ENCODE peak calls at places on chromosomes 6 and 20, in eight cellular contexts. One of them, this sample, is unnamed. For H3K36me3, the result is how much of the 10 kb centered on the place peaks cover.

GRCh38 chr20:19903168-19903676 is 113.9 kb upstream of the NAA20 start:
- DNase-seq in mucosa of descending colon: peak
- DNase-seq in GM23338: peak
- DNase-seq in neuronal stem cell: no peak
- DNase-seq in HCT116: no peak
- DNase-seq in pancreas: no peak
- DNase-seq in stomach: peak
- DNase-seq in Panc1: no peak
- DNase-seq in this sample: peak

GRCh38 chr20:17449039-17449438 is 82.1 kb downstream of the BFSP1 start:
- DNase-seq in neuronal stem cell: no peak
- DNase-seq in mucosa of descending colon: no peak
- DNase-seq in GM23338: no peak
- DNase-seq in Panc1: no peak
- DNase-seq in HCT116: no peak
- DNase-seq in pancreas: no peak
- DNase-seq in stomach: no peak
- DNase-seq in this sample: no peak

GRCh38 chr20:32562495-32562911 is 22.6 kb downstream of the NOL4L start:
- DNase-seq in HCT116: no peak
- DNase-seq in stomach: no peak
- DNase-seq in GM23338: peak
- DNase-seq in Panc1: no peak
- DNase-seq in pancreas: no peak
- DNase-seq in neuronal stem cell: no peak
- DNase-seq in mucosa of descending colon: no peak
- DNase-seq in this sample: no peak

GRCh38 chr20:50673831-50674825 is 17.2 kb downstream of the RIPOR3 start:
- DNase-seq in GM23338: no peak
- DNase-seq in pancreas: no peak
- DNase-seq in Panc1: no peak
- DNase-seq in mucosa of descending colon: no peak
- DNase-seq in HCT116: no peak
- DNase-seq in stomach: no peak
- DNase-seq in neuronal stem cell: no peak
- DNase-seq in this sample: no peak

GRCh38 chr6:108171918-108172516 is 6.2 kb downstream of the NR2E1 start:
- DNase-seq in mucosa of descending colon: no peak
- DNase-seq in neuronal stem cell: no peak
- DNase-seq in stomach: no peak
- DNase-seq in Panc1: no peak
- DNase-seq in GM23338: no peak
- DNase-seq in HCT116: no peak
- DNase-seq in pancreas: no peak
- DNase-seq in this sample: no peak

GRCh38 chr20:51062065-51062464 is 39.2 kb upstream of the KCNG1 start:
- DNase-seq in GM23338: no peak
- DNase-seq in stomach: no peak
- DNase-seq in mucosa of descending colon: no peak
- DNase-seq in Panc1: no peak
- DNase-seq in neuronal stem cell: no peak
- DNase-seq in HCT116: no peak
- DNase-seq in pancreas: no peak
- DNase-seq in this sample: no peak

GRCh38 chr6:89984926-89985743 is 90.9 kb downstream of the GJA10 start:
- DNase-seq in neuronal stem cell: no peak
- DNase-seq in GM23338: no peak
- DNase-seq in mucosa of descending colon: no peak
- DNase-seq in pancreas: no peak
- DNase-seq in HCT116: no peak
- DNase-seq in Panc1: no peak
- DNase-seq in stomach: no peak
- DNase-seq in this sample: peak

GRCh38 chr6:84224251-84224650 is 3.2 kb downstream of the CEP162 start:
- DNase-seq in HCT116: no peak
- DNase-seq in pancreas: no peak
- DNase-seq in GM23338: no peak
- DNase-seq in neuronal stem cell: no peak
- DNase-seq in stomach: no peak
- DNase-seq in Panc1: no peak
- DNase-seq in mucosa of descending colon: no peak
- DNase-seq in this sample: no peak

GRCh38 chr20:31910071-31910803 is 39.8 kb downstream of the TTLL9 start:
- DNase-seq in Panc1: no peak
- DNase-seq in HCT116: no peak
- DNase-seq in pancreas: no peak
- DNase-seq in mucosa of descending colon: no peak
- DNase-seq in stomach: no peak
- DNase-seq in GM23338: no peak
- DNase-seq in neuronal stem cell: no peak
- DNase-seq in this sample: no peak

GRCh38 chr6:27865952-27866369 is 46.2 kb downstream of the OR2B2 start:
- DNase-seq in neuronal stem cell: no peak
- DNase-seq in stomach: no peak
- DNase-seq in pancreas: no peak
- DNase-seq in mucosa of descending colon: peak
- DNase-seq in GM23338: peak
- DNase-seq in HCT116: no peak
- DNase-seq in Panc1: no peak
- DNase-seq in this sample: peak

GRCh38 chr6:101114703-101115102 is 233.6 kb upstream of the ASCC3 start:
- DNase-seq in neuronal stem cell: peak
- DNase-seq in pancreas: no peak
- DNase-seq in GM23338: peak
- DNase-seq in stomach: no peak
- DNase-seq in HCT116: peak
- DNase-seq in mucosa of descending colon: no peak
- DNase-seq in Panc1: peak
- DNase-seq in this sample: peak

GRCh38 chr20:43507150-43508080 is at the start of gene L3MBTL1:
- DNase-seq in stomach: peak
- DNase-seq in neuronal stem cell: peak
- DNase-seq in pancreas: peak
- DNase-seq in GM23338: peak
- DNase-seq in mucosa of descending colon: peak
- DNase-seq in Panc1: no peak
- DNase-seq in HCT116: peak
- DNase-seq in this sample: no peak

GRCh38 chr6:77633993-77634392 is 18.8 kb upstream of the MEI4 start:
- DNase-seq in Panc1: no peak
- DNase-seq in neuronal stem cell: no peak
- DNase-seq in GM23338: no peak
- DNase-seq in stomach: no peak
- DNase-seq in pancreas: no peak
- DNase-seq in mucosa of descending colon: no peak
- DNase-seq in HCT116: no peak
- DNase-seq in this sample: no peak

GRCh38 chr6:132813173-132813856 is 1.1 kb upstream of the RPS12 start:
- DNase-seq in neuronal stem cell: no peak
- DNase-seq in Panc1: no peak
- DNase-seq in stomach: no peak
- DNase-seq in HCT116: no peak
- DNase-seq in GM23338: peak
- DNase-seq in pancreas: no peak
- DNase-seq in mucosa of descending colon: peak
- DNase-seq in this sample: no peak

GRCh38 chr20:38973546-38974120 is 11.5 kb downstream of the DHX35 start:
- DNase-seq in mucosa of descending colon: no peak
- DNase-seq in GM23338: no peak
- DNase-seq in Panc1: no peak
- DNase-seq in neuronal stem cell: no peak
- DNase-seq in pancreas: no peak
- DNase-seq in stomach: peak
- DNase-seq in HCT116: no peak
- DNase-seq in this sample: no peak

GRCh38 chr20:38970302-38970701 is 8.2 kb downstream of the DHX35 start:
- DNase-seq in Panc1: peak
- DNase-seq in pancreas: no peak
- DNase-seq in GM23338: no peak
- DNase-seq in HCT116: no peak
- DNase-seq in neuronal stem cell: no peak
- DNase-seq in mucosa of descending colon: no peak
- DNase-seq in stomach: no peak
- DNase-seq in this sample: peak

GRCh38 chr20:38973107-38973506 is 11.0 kb downstream of the DHX35 start:
- DNase-seq in Panc1: no peak
- DNase-seq in GM23338: no peak
- DNase-seq in neuronal stem cell: no peak
- DNase-seq in mucosa of descending colon: no peak
- DNase-seq in HCT116: no peak
- DNase-seq in pancreas: no peak
- DNase-seq in stomach: no peak
- DNase-seq in this sample: no peak

GRCh38 chr20:38968090-38968489 is 5.9 kb downstream of the DHX35 start:
- DNase-seq in HCT116: no peak
- DNase-seq in pancreas: no peak
- DNase-seq in Panc1: no peak
- DNase-seq in GM23338: no peak
- DNase-seq in stomach: no peak
- DNase-seq in mucosa of descending colon: no peak
- DNase-seq in neuronal stem cell: no peak
- DNase-seq in this sample: no peak

DNA sequence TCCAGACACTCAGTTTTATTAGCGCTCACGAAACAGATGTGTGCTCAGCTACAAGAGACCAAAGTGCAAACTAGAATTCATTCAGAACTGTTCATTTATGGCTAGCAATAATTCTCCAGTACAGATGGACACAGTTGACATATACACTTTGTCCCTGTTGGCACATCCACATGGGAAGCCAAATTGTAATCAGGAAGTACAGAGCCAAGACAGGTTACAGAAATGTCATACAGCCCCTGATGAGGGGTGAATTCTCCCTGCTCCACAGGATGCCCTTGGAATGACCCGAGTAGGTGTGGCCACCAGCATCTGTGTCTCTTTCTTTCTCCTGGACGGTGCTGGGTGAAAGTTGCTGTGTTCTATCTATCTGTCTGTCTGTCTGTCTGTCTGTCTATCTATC is 7.6 kb downstream of the DHX35 start:
- DNase-seq in Panc1: no peak
- DNase-seq in mucosa of descending colon: peak
- DNase-seq in GM23338: no peak
- DNase-seq in stomach: no peak
- DNase-seq in HCT116: no peak
- DNase-seq in pancreas: no peak
- DNase-seq in neuronal stem cell: no peak
- DNase-seq in this sample: no peak
- H3K36me3 ChIP-seq in Panc1: under half
- H3K36me3 ChIP-seq in mucosa of descending colon: under half
- H3K36me3 ChIP-seq in GM23338: under half
- H3K36me3 ChIP-seq in stomach: half or more
- H3K36me3 ChIP-seq in HCT116: under half
- H3K36me3 ChIP-seq in pancreas: under half
- H3K36me3 ChIP-seq in neuronal stem cell: under half
- H3K36me3 ChIP-seq in this sample: under half

DNA sequence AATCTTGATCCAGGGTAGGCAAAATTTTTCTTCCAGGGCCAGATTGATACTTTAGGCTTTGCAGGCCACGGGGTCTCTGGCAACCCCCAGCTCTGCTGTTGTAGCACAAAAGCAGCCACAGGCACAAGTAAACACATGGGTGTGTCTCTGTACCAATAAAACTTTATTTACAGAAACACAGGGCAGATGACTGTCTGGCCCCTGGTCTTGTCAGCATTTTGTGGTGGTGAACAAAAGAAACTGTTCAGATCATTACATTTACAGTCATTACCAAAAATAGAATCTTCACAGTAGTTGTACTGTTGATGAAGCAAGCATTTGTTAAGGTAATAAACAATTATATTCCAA is 45.0 kb upstream of the KIF25 start:
- DNase-seq in pancreas: no peak
- DNase-seq in GM23338: no peak
- DNase-seq in Panc1: no peak
- DNase-seq in neuronal stem cell: no peak
- DNase-seq in HCT116: no peak
- DNase-seq in stomach: no peak
- DNase-seq in mucosa of descending colon: no peak
- DNase-seq in this sample: no peak
- H3K36me3 ChIP-seq in pancreas: half or more
- H3K36me3 ChIP-seq in GM23338: under half
- H3K36me3 ChIP-seq in Panc1: under half
- H3K36me3 ChIP-seq in neuronal stem cell: under half
- H3K36me3 ChIP-seq in HCT116: under half
- H3K36me3 ChIP-seq in stomach: half or more
- H3K36me3 ChIP-seq in mucosa of descending colon: under half
- H3K36me3 ChIP-seq in this sample: half or more

GRCh38 chr6:122428781-122429180 is 29.3 kb downstream of the HSF2 start:
- DNase-seq in Panc1: no peak
- DNase-seq in mucosa of descending colon: no peak
- DNase-seq in GM23338: no peak
- DNase-seq in stomach: no peak
- DNase-seq in neuronal stem cell: no peak
- DNase-seq in pancreas: no peak
- DNase-seq in HCT116: no peak
- DNase-seq in this sample: no peak
- H3K36me3 ChIP-seq in Panc1: under half
- H3K36me3 ChIP-seq in mucosa of descending colon: under half
- H3K36me3 ChIP-seq in GM23338: under half
- H3K36me3 ChIP-seq in stomach: half or more
- H3K36me3 ChIP-seq in neuronal stem cell: under half
- H3K36me3 ChIP-seq in pancreas: under half
- H3K36me3 ChIP-seq in HCT116: under half
- H3K36me3 ChIP-seq in this sample: under half

DNA sequence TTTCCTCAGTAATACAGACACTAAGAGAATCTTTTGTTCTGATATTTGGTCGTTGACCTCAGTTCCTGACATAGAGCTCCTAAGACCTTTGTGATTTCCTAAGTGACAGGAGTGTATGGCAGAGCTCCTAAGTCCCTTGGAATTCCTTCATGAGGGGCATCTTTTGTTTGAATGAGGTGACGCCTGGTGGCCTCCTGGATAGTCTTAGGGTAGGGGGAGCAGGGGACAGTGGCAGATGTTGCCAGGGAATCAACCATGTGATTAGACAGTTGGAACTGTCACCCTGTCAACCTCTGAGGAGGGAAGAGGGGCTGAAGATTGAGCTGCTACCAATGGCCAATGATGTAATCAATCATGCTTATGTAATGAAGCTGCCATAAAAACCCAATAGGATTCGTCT is 67.0 kb downstream of the DST start:
- DNase-seq in mucosa of descending colon: no peak
- DNase-seq in Panc1: no peak
- DNase-seq in GM23338: no peak
- DNase-seq in HCT116: no peak
- DNase-seq in neuronal stem cell: no peak
- DNase-seq in stomach: no peak
- DNase-seq in pancreas: no peak
- DNase-seq in this sample: no peak
- H3K36me3 ChIP-seq in mucosa of descending colon: under half
- H3K36me3 ChIP-seq in Panc1: under half
- H3K36me3 ChIP-seq in GM23338: under half
- H3K36me3 ChIP-seq in HCT116: under half
- H3K36me3 ChIP-seq in neuronal stem cell: under half
- H3K36me3 ChIP-seq in stomach: under half
- H3K36me3 ChIP-seq in pancreas: under half
- H3K36me3 ChIP-seq in this sample: under half